ENCODE peak calls at places on chromosomes 16 and 17, in six cellular contexts. I, T, M, L, F and S are unnamed samples.

GRCh38 chr17:16052486-16052885 is 52.9 kb downstream of the TTC19 start:
- DNase-seq in I (no peak), F (no peak), L (no peak), M (no peak), T (no peak), S (no peak)

GRCh38 chr17:68134731-68135130 is 99.2 kb downstream of the KPNA2 start:
- DNase-seq in L (no peak), I (no peak), M (no peak), T (no peak), F (no peak), S (no peak)

GRCh38 chr17:57714660-57715059 is 30.4 kb downstream of the CCDC182 start:
- DNase-seq in F (no peak), T (no peak), L (no peak), M (no peak), I (peak; percentile 37), S (no peak)

GRCh38 chr17:4161179-4161559 is 18.2 kb downstream of the CYB5D2 start:
- DNase-seq in M (peak; percentile 81), I (peak; percentile 86), L (no peak), T (no peak), F (peak; percentile 73), S (no peak)

GRCh38 chr17:34979650-34980352 is 511 bp upstream of the LIG3 start:
- DNase-seq in F (peak; percentile 54), M (no peak), L (no peak), T (no peak), I (no peak), S (no peak)

GRCh38 chr16:11560701-11561439 is 25.8 kb downstream of the LITAF start:
- DNase-seq in I (no peak), L (peak; percentile 63), M (no peak), T (no peak), F (no peak), S (peak; percentile 58)

GRCh38 chr16:18932243-18932997 is 6.2 kb upstream of the SMG1 start:
- DNase-seq in F (peak; percentile 91), L (no peak), I (no peak), M (no peak), T (no peak), S (no peak)

GRCh38 chr17:82767041-82767754 is 15.3 kb downstream of the TBCD start:
- DNase-seq in L (no peak), I (peak; percentile 73), T (peak; percentile 45), M (no peak), F (peak; percentile 67), S (peak; percentile 54)

GRCh38 chr16:1772362-1772907 is at the start of gene EME2:
- DNase-seq in T (no peak), L (no peak), M (no peak), I (no peak), F (peak; percentile 74), S (no peak)

GRCh38 chr16:77896357-77896972 is 108.1 kb downstream of the VAT1L start:
- DNase-seq in F (no peak), T (no peak), L (no peak), I (no peak), M (no peak), S (no peak)

GRCh38 chr17:69437475-69437874 is 23.0 kb downstream of the MAP2K6 start:
- DNase-seq in M (no peak), F (no peak), I (no peak), T (no peak), L (no peak), S (no peak)

GRCh38 chr16:72021043-72021442 is 12.5 kb downstream of the DHODH start:
- DNase-seq in I (no peak), M (no peak), L (no peak), T (no peak), F (no peak), S (no peak)

GRCh38 chr17:36703860-36704266 is 102.5 kb downstream of the MRM1 start:
- DNase-seq in F (peak; percentile 46), I (peak; percentile 51), T (no peak), L (peak; percentile 24), M (no peak), S (peak; percentile 48)

GRCh38 chr16:19304670-19305240 is 19.2 kb downstream of the CLEC19A start:
- DNase-seq in F (no peak), I (no peak), T (no peak), L (no peak), M (no peak), S (no peak)

GRCh38 chr17:82973456-82974135 is 105.8 kb upstream of the METRNL start:
- DNase-seq in I (no peak), M (no peak), L (no peak), F (no peak), T (no peak), S (no peak)

GRCh38 chr17:68440526-68440925 is 16.8 kb downstream of the WIPI1 start:
- DNase-seq in M (no peak), T (no peak), F (no peak), L (no peak), I (no peak), S (no peak)

GRCh38 chr17:40490289-40490853 is 11.1 kb downstream of the TNS4 start:
- DNase-seq in L (peak; percentile 75), T (peak; percentile 70), M (no peak), F (peak; percentile 92), I (no peak), S (peak; percentile 40)

GRCh38 chr16:58032710-58033293 is 7.2 kb downstream of the MMP15 start:
- DNase-seq in L (no peak), T (no peak), F (no peak), I (no peak), M (no peak), S (peak; percentile 75)

GRCh38 chr16:79608976-79609375 is 8.4 kb upstream of the MAF start:
- DNase-seq in M (no peak), I (no peak), T (no peak), F (no peak), L (no peak), S (no peak)

GRCh38 chr17:33974276-33974675 is 280.8 kb upstream of the CCL2 start:
- DNase-seq in M (no peak), T (no peak), I (no peak), F (no peak), L (no peak), S (no peak)

GRCh38 chr16:88651276-88651988 is 579 bp upstream of the CYBA start:
- DNase-seq in L (peak; percentile 27), F (no peak), M (no peak), I (no peak), T (peak; percentile 75), S (peak; percentile 73)

GRCh38 chr17:34299918-34300600 is 14.5 kb downstream of the CCL11 start:
- DNase-seq in T (no peak), M (no peak), F (peak; percentile 86), I (no peak), L (no peak), S (no peak)

GRCh38 chr17:82611140-82612058 is 36.8 kb downstream of the WDR45B start:
- DNase-seq in T (no peak), I (no peak), M (no peak), L (peak; percentile 56), F (no peak), S (no peak)

GRCh38 chr17:29358421-29358820 is 31.7 kb upstream of the TAOK1 start:
- DNase-seq in T (no peak), F (peak; percentile 25), I (no peak), M (no peak), L (no peak), S (no peak)

DNA sequence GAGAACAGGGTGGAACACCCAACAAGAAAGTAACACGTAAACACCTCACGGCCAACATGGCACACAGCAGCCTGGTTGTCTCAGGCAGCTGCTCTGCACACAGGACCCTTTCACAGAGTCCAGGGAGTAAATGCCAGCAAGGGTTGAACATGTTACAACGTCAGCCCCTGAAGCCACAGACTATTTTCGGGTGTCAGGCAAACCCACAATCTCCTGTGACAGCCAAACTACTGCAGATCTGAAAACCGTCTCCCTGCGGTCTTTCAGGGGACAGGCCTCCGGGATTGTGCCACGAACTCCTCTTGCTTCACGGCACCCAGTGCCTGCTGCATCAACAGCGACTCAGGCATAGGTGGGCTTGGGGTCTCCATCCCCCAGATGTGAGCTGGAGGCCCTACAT is 127.7 kb downstream of the XYLT1 start:
- DNase-seq in F (no peak), M (no peak), L (no peak), I (no peak), T (no peak), S (no peak)
- H3K4me1 ChIP-seq in F (peaks cover 21% of the 10 kb centered on the region), M (no peaks in the 10 kb centered on the region), L (no peaks in the 10 kb centered on the region), I (peaks cover 7% of the 10 kb centered on the region), T (no peaks in the 10 kb centered on the region), S (peaks cover 28% of the 10 kb centered on the region)

DNA sequence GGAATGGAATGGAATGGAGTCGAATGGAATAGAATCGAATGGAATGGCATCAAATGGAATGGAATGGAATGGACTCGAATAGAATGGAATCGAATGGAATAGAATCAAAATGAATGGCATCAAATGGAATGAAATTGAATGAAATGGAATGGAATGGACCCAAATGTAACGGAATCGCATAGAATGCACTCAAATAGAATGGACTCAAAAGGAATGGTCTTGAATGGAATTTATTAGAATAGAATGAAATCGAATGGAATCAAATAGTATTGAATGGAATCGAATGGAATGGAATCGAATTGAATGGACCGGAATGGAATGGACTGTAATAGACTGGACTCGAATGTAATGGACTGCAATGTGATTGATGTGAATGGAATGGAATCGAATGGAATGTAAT is 501.4 kb upstream of the WSB1 start:
- DNase-seq in M (no peak), T (no peak), L (no peak), F (peak; percentile 1), I (no peak), S (no peak)
- H3K9me3 ChIP-seq in M (peaks cover 51% of the 10 kb centered on the region), T (peaks cover 6% of the 10 kb centered on the region), L (no peaks in the 10 kb centered on the region), F (peaks cover 3% of the 10 kb centered on the region), I (peaks cover 22% of the 10 kb centered on the region), S (peaks cover 29% of the 10 kb centered on the region)

DNA sequence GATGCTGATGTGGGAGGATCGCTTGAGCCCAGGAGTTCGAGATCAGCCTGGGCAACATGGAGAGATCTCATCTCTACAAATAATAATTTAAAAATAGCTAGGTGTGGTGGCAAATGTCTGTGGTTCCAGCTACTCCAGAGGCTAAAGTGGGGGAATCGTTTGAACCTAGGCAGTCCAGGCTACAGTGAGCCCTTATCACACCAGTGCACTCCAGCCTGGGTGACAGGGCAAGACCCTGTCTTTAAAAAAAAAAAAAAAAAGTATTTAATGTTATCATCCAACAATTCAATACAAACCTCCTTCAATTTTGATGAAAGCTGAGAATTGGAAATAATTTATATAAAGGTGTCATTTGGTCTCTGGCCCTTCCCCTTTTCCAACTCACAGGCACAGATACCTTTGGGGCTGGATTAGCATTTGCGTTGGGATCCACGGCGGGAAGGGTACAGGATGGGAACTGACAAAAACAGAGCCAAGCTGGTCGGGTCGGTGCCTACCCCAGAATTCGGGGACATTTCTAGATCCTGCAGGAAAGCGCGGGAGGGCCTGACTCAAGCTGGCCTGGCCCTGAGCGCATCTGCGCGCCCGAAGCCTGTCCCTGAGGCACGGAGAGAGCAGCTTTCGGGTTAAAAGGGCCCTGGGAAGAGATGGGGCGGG is 860 bp upstream of the DCAF7 start:
- DNase-seq in F (no peak), I (peak; percentile 47), M (no peak), L (no peak), T (no peak), S (no peak)
- H3K4me3 ChIP-seq in F (peak overlapping the region; percentile 82), I (peak overlapping the region; percentile 85), M (peak overlapping the region; percentile 92), L (peak overlapping the region; percentile 47), T (peak overlapping the region; percentile 27), S (peak overlapping the region; percentile 100)

GRCh38 chr16:13153696-13154095 is 252.3 kb downstream of the SHISA9 start:
- DNase-seq in F (no peak), M (no peak), I (no peak), L (no peak), T (no peak), S (no peak)

GRCh38 chr16:13146829-13147228 is 245.4 kb downstream of the SHISA9 start:
- DNase-seq in F (no peak), T (no peak), L (no peak), M (no peak), I (no peak), S (no peak)

GRCh38 chr16:13150181-13150885 is 248.9 kb downstream of the SHISA9 start:
- DNase-seq in L (no peak), F (no peak), M (no peak), T (no peak), I (no peak), S (no peak)

GRCh38 chr16:13148294-13148693 is 246.9 kb downstream of the SHISA9 start:
- DNase-seq in F (no peak), I (no peak), M (no peak), T (no peak), L (no peak), S (no peak)

GRCh38 chr16:13148836-13149235 is 247.4 kb downstream of the SHISA9 start:
- DNase-seq in I (no peak), F (no peak), M (no peak), L (no peak), T (no peak), S (no peak)
- H3K4me1 ChIP-seq in I (no peaks in the 10 kb centered on the region), F (no peaks in the 10 kb centered on the region), M (no peaks in the 10 kb centered on the region), L (no peaks in the 10 kb centered on the region), T (no peaks in the 10 kb centered on the region), S (no peaks in the 10 kb centered on the region)